ENCODE peak calls at places on chromosomes 12 and 14, in five cellular contexts. S is IMR-90; Z is gastrocnemius medialis; T is thoracic aorta; F is CD8-positive, alpha-beta T cell. N is an unnamed sample.
A peak's percentile ranks its signal among the peaks of the same experiment; 100 is the strongest.

GRCh38 chr14:35046751-35047536 is 872 bp downstream of the FAM177A1 start:
- DNase-seq in S (peak; percentile 4), T (no peak), F (no peak), Z (peak; percentile 14), N (no peak)

GRCh38 chr14:32087173-32087861 is 10.2 kb downstream of the ARHGAP5 start:
- DNase-seq in S (peak; percentile 43), F (no peak), T (no peak), Z (no peak), N (no peak)

GRCh38 chr14:90767899-90768298 is 48.3 kb downstream of the TTC7B start:
- DNase-seq in S (no peak), F (no peak), Z (no peak), T (no peak), N (no peak)

GRCh38 chr12:1847411-1847810 is 27.0 kb downstream of the LRTM2 start:
- DNase-seq in F (no peak), S (no peak), Z (no peak), T (no peak), N (no peak)

GRCh38 chr12:129687731-129688130 is 216.1 kb downstream of the TMEM132D start:
- DNase-seq in Z (no peak), T (no peak), F (no peak), S (no peak), N (no peak)

GRCh38 chr12:1634590-1635191 is 5.7 kb downstream of the WNT5B start:
- DNase-seq in S (peak; percentile 69), T (peak; percentile 33), F (peak; percentile 46), Z (peak; percentile 40), N (no peak)

GRCh38 chr12:57342207-57342691 is 88.6 kb downstream of the R3HDM2 start:
- DNase-seq in S (peak; percentile 54), T (no peak), Z (no peak), F (no peak), N (no peak)

GRCh38 chr12:27549801-27550652 is 26.0 kb downstream of the PPFIBP1 start:
- DNase-seq in F (no peak), S (peak; percentile 97), T (peak; percentile 68), Z (peak; percentile 86), N (no peak)

GRCh38 chr12:22529281-22530060 is 14.9 kb downstream of the C2CD5 start:
- DNase-seq in T (no peak), Z (no peak), S (peak; percentile 63), F (no peak), N (no peak)

GRCh38 chr12:125122668-125123067 is 57.4 kb downstream of the AACS start:
- DNase-seq in T (no peak), S (no peak), F (no peak), Z (no peak), N (no peak)

GRCh38 chr12:45629292-45629691 is 100.2 kb upstream of the ARID2 start:
- DNase-seq in S (no peak), Z (no peak), T (no peak), F (no peak), N (no peak)

GRCh38 chr12:11763760-11764520 is 114.5 kb downstream of the ETV6 start:
- DNase-seq in T (no peak), S (peak; percentile 86), Z (no peak), F (no peak), N (no peak)

GRCh38 chr12:108078428-108078827 is 50.7 kb upstream of the WSCD2 start:
- DNase-seq in S (no peak), F (no peak), T (no peak), Z (no peak), N (no peak)
- TF ChIP-seq CTCF in S (no peak), F (no peak), T (no peak), Z (no peak), N (no peak)

GRCh38 chr14:81474685-81475324 is 58.8 kb downstream of the SEL1L start:
- DNase-seq in F (no peak), Z (no peak), T (no peak), S (no peak), N (no peak)

GRCh38 chr14:81473456-81474155 is 60.0 kb downstream of the SEL1L start:
- DNase-seq in F (no peak), Z (no peak), T (no peak), S (no peak), N (no peak)

GRCh38 chr14:81472096-81472800 is 61.4 kb downstream of the SEL1L start:
- DNase-seq in Z (no peak), F (no peak), T (no peak), S (peak; percentile 6), N (no peak)

GRCh38 chr14:81476816-81477215 is 56.8 kb downstream of the SEL1L start:
- DNase-seq in S (no peak), F (no peak), T (no peak), Z (no peak), N (no peak)

DNA sequence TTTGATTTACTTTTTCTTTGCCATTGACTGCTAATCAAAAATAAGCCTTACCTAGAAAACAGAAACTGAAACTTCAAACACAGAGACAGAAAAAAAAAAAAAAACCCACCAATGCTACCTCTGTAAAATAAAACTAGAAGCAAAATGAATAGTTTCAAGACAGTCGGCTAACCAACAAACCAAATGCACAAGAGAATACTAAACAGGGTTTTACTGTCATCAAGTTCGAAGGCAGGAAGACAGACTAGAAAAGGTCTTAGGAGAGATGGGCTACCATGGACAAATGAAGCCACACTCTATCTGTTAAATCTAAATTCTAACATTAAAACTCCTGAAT is 59.5 kb downstream of the SEL1L start:
- DNase-seq in Z (no peak), F (no peak), S (no peak), T (no peak), N (peak; percentile 51)
- H3K4me3 ChIP-seq in Z (no peak overlapping the region), F (peak overlapping the region; percentile 10), S (no peak overlapping the region), T (no peak overlapping the region), N (no peak overlapping the region)

GRCh38 chr12:52324068-52324444 is 2.9 kb upstream of the KRT83 start:
- DNase-seq in T (no peak), Z (no peak), F (no peak), S (no peak), N (no peak)

GRCh38 chr12:52321433-52321832 is 235 bp upstream of the KRT83 start:
- DNase-seq in S (no peak), Z (no peak), F (no peak), T (no peak), N (no peak)

GRCh38 chr12:52323416-52324067 is 2.3 kb upstream of the KRT83 start:
- DNase-seq in Z (no peak), T (no peak), F (no peak), S (no peak), N (no peak)

GRCh38 chr12:52320784-52321400 is at the start of gene KRT83:
- DNase-seq in S (no peak), F (no peak), T (no peak), Z (no peak), N (no peak)

GRCh38 chr12:52323001-52323400 is 1.8 kb upstream of the KRT83 start:
- DNase-seq in S (no peak), F (no peak), T (no peak), Z (no peak), N (no peak)
- H3K36me3 ChIP-seq in S (no peaks in the 10 kb centered on the region), F (no peaks in the 10 kb centered on the region), T (no peaks in the 10 kb centered on the region), Z (no peaks in the 10 kb centered on the region), N (no peaks in the 10 kb centered on the region)

DNA sequence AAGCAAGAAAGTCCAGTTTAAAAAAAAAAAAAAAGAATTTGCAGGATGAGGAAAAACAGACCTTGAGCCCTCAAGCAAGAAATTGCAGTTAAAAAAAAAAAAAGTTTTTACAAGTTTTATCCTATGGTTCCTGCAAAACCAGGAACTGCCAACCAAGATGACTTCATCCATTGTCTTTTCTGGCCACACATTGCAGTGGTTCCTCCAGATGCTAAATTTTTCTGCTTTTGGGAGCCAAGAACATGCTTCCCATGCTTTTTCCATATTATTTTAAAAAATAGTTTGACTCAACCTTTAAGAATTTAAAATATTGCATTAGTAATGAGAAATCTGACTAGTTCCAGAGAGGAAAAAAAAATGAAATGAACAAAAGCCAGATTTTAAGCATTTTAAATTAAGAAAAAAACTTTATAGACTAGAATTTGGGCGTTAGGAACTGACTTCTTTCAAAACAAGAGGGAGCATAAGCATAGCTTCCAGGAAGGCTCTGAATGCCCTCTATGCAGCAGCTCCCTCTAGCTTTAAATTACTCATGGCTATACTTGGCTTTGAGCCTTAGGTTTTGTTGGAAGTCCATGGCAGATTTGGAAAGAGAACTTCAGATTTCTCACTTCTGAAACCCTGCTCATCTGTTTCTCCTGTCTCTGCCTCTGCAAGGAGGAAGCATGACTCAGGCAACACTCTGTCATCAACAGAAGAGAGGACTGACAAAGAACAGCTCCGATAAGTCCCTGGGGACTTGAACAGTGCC is 124.5 kb downstream of the GPR65 start:
- DNase-seq in F (no peak), T (peak; percentile 8), Z (peak; percentile 7), S (peak; percentile 23), N (no peak)
- TF ChIP-seq CTCF in F (no peak), T (no peak), Z (no peak), S (no peak), N (no peak)

GRCh38 chr12:132438139-132438700 is 51.7 kb upstream of the FBRSL1 start:
- DNase-seq in Z (no peak), F (peak; percentile 30), S (no peak), T (no peak), N (no peak)

GRCh38 chr12:132436791-132437251 is 53.1 kb upstream of the FBRSL1 start:
- DNase-seq in F (no peak), T (no peak), S (no peak), Z (no peak), N (no peak)

GRCh38 chr12:132437252-132438138 is 52.5 kb upstream of the FBRSL1 start:
- DNase-seq in T (no peak), Z (no peak), S (no peak), F (no peak), N (no peak)

GRCh38 chr12:132433641-132434395 is 56.1 kb upstream of the FBRSL1 start:
- DNase-seq in Z (no peak), S (no peak), F (no peak), T (no peak), N (no peak)

DNA sequence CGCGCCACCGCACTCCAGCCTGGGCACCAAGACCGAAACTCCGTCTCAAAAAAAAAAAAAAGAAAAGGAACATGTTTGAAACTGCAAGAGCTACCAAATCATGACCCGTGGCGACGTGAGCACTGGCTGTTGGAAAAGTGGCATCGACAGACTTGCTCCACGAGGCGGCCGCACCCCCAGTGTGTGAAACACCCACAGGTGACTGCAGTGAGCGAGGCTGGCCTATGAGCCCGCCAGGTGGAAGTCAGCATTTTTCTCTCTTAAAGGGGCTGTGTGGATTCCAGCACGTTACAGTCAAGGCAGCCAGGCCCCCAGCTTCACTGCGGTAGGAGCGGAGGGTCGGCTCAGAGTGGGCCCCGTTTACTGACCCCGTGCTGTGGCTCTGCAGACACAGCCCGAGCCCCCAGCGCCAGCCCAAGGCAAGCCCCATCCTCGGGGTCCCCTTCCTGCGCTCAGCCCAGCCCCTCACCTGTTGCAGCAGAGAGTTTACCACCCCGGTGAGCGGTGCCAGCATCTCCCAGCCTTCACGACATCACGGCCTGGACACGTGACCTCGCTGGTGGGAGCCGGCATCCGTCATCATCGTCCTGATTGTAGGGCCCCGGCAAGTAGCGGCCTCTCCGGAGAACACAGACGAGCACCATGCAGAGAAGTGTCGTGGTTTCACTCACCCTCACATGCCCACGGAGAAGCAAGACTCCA is 54.3 kb upstream of the FBRSL1 start:
- DNase-seq in Z (no peak), F (no peak), S (no peak), T (no peak), N (no peak)
- H3K4me3 ChIP-seq in Z (no peak overlapping the region), F (no peak overlapping the region), S (no peak overlapping the region), T (no peak overlapping the region), N (no peak overlapping the region)